ENCODE peak calls at places on chromosome 9, in nine cellular contexts. R is stimulated activated effector memory CD8-positive, alpha-beta T cell treated with anti-CD3 and anti-CD28 coated beads, Interleukin-12 subunit alpha, Interleukin-12 subunit beta, amount 100 ng/mL, for 72 hours; G is HTR-8/SVneo; X is Caco-2; C is AG10803; F is RPMI7951; K is COR-L47; S is stimulated activated CD8-positive, alpha-beta memory T cell treated with anti-CD3 and anti-CD28 coated beads, Interleukin-15, amount 100 ng/mL, for 4 hours; W is H1. P is an unnamed sample.

GRCh38 chr9:126117158-126117425 is 209.5 kb upstream of the MVB12B start:
- DNase-seq in X (no peak), G (no peak), F (no peak), C (no peak), S (no peak), R (no peak), W (no peak), K (no peak), P (no peak)

GRCh38 chr9:108473209-108474112 is 382.3 kb downstream of the ACTL7B start:
- DNase-seq in W (no peak), G (peak; percentile 43), X (no peak), R (no peak), K (peak; percentile 75), C (peak; percentile 57), S (no peak), F (peak; percentile 79), P (no peak)

GRCh38 chr9:127742435-127743088 is 7.5 kb upstream of the TOR2A start:
- DNase-seq in C (peak; percentile 67), R (no peak), W (peak; percentile 96), F (peak; percentile 87), K (peak; percentile 52), S (no peak), X (peak; percentile 51), G (no peak), P (peak; percentile 91)

GRCh38 chr9:137305788-137306545 is 3.9 kb upstream of the NRARP start:
- DNase-seq in C (no peak), S (no peak), G (no peak), R (peak; percentile 57), W (no peak), F (no peak), X (no peak), K (no peak), P (peak; percentile 10)

GRCh38 chr9:16103613-16104012 is 550.8 kb downstream of the CCDC171 start:
- DNase-seq in C (no peak), X (no peak), S (no peak), F (no peak), R (no peak), G (no peak), W (no peak), K (no peak), P (no peak)

GRCh38 chr9:98775831-98776441 is 20.4 kb downstream of the ANKS6 start:
- DNase-seq in S (no peak), W (peak; percentile 67), K (peak; percentile 46), F (peak; percentile 62), G (peak; percentile 71), X (peak; percentile 63), R (peak; percentile 64), C (peak; percentile 68), P (peak; percentile 76)

GRCh38 chr9:37561682-37562081 is 14.5 kb downstream of the FBXO10 start:
- DNase-seq in R (no peak), C (no peak), W (no peak), S (no peak), K (no peak), G (no peak), F (no peak), X (no peak), P (no peak)

GRCh38 chr9:84886866-84887265 is 217.3 kb downstream of the NTRK2 start:
- DNase-seq in R (no peak), S (no peak), F (no peak), K (no peak), W (no peak), X (no peak), G (no peak), C (no peak), P (no peak)

GRCh38 chr9:4237748-4238511 is 61.9 kb downstream of the GLIS3 start:
- DNase-seq in X (no peak), R (no peak), C (no peak), W (no peak), G (no peak), K (no peak), F (no peak), S (no peak), P (no peak)

GRCh38 chr9:133113928-133114351 is 7.1 kb downstream of the RALGDS start:
- DNase-seq in X (no peak), W (no peak), F (peak; percentile 36), K (no peak), S (no peak), G (no peak), R (no peak), C (no peak), P (peak; percentile 82)

GRCh38 chr9:114936566-114936965 is 6.2 kb upstream of the TNFSF8 start:
- DNase-seq in R (no peak), K (no peak), G (no peak), S (no peak), W (no peak), X (no peak), C (peak; percentile 36), F (no peak), P (no peak)

GRCh38 chr9:136248951-136249880 is 3.6 kb upstream of the QSOX2 start:
- DNase-seq in X (no peak), S (no peak), G (no peak), K (no peak), C (no peak), W (no peak), F (no peak), R (no peak), P (no peak)

GRCh38 chr9:126891676-126892075 is 22.9 kb upstream of the RALGPS1 start:
- DNase-seq in R (no peak), S (no peak), X (no peak), K (no peak), G (no peak), F (no peak), C (no peak), W (no peak), P (no peak)

GRCh38 chr9:93562157-93562556 is 14.2 kb upstream of the PHF2 start:
- DNase-seq in F (no peak), R (no peak), S (no peak), G (no peak), X (no peak), C (no peak), W (no peak), K (no peak), P (no peak)

GRCh38 chr9:116763665-116764064 is 76.6 kb downstream of the TRIM32 start:
- DNase-seq in K (no peak), F (no peak), W (no peak), R (no peak), X (no peak), S (no peak), C (no peak), G (no peak), P (no peak)

GRCh38 chr9:70427161-70427945 is 12.9 kb upstream of the KLF9 start:
- DNase-seq in K (no peak), W (no peak), S (no peak), G (no peak), R (no peak), C (peak; percentile 60), X (no peak), F (no peak), P (no peak)

GRCh38 chr9:116390306-116391228 is 237.0 kb downstream of the PAPPA start:
- DNase-seq in F (no peak), C (no peak), R (no peak), X (no peak), W (no peak), G (no peak), S (no peak), K (no peak), P (no peak)

GRCh38 chr9:80004687-80005086 is 432.9 kb downstream of the TLE4 start:
- DNase-seq in S (no peak), G (no peak), C (no peak), K (no peak), W (no peak), F (no peak), R (no peak), X (no peak), P (no peak)